ENCODE peak calls at places on chromosomes 16 and 17, in four cellular contexts. R is A549, W is ovary, I is stomach. O is an unnamed sample.

GRCh38 chr16:86505185-86505898 is 5.0 kb upstream of the FOXF1 start:
- DNase-seq in R (no peak), W (no peak), I (no peak), O (no peak)

GRCh38 chr16:68079616-68080344 is 5.4 kb upstream of the NFATC3 start:
- DNase-seq in W (peak), I (peak), R (no peak), O (peak)

GRCh38 chr17:34305061-34305460 is 14.2 kb upstream of the CCL8 start:
- DNase-seq in W (no peak), R (no peak), I (no peak), O (no peak)

GRCh38 chr16:48164907-48165715 is 9.3 kb upstream of the ABCC12 start:
- DNase-seq in W (peak), I (peak), R (peak), O (no peak)

GRCh38 chr16:2429771-2430663 is 770 bp downstream of the CCNF start:
- DNase-seq in W (no peak), R (peak), I (no peak), O (no peak)

GRCh38 chr16:17229766-17230165 is 241.0 kb downstream of the XYLT1 start:
- DNase-seq in W (no peak), I (no peak), R (no peak), O (no peak)

GRCh38 chr17:58870747-58871146 is 115.1 kb downstream of the PPM1E start:
- DNase-seq in W (no peak), I (no peak), R (no peak), O (no peak)

GRCh38 chr16:84501077-84501735 is 3.3 kb downstream of the MEAK7 start:
- DNase-seq in R (peak), W (peak), I (no peak), O (no peak)

GRCh38 chr17:62111562-62112180 is 46.6 kb upstream of the MED13 start:
- DNase-seq in W (no peak), I (no peak), R (no peak), O (no peak)

GRCh38 chr16:31071861-31072260 is 2.2 kb downstream of the ZNF668 start:
- DNase-seq in I (no peak), W (no peak), R (no peak), O (no peak)

GRCh38 chr16:69404275-69404805 is 18.5 kb upstream of the TERF2 start:
- DNase-seq in W (no peak), R (peak), I (peak), O (no peak)
- TF ChIP-seq EP300 in W (no peak), R (peak), I (no peak), O (no peak)

DNA sequence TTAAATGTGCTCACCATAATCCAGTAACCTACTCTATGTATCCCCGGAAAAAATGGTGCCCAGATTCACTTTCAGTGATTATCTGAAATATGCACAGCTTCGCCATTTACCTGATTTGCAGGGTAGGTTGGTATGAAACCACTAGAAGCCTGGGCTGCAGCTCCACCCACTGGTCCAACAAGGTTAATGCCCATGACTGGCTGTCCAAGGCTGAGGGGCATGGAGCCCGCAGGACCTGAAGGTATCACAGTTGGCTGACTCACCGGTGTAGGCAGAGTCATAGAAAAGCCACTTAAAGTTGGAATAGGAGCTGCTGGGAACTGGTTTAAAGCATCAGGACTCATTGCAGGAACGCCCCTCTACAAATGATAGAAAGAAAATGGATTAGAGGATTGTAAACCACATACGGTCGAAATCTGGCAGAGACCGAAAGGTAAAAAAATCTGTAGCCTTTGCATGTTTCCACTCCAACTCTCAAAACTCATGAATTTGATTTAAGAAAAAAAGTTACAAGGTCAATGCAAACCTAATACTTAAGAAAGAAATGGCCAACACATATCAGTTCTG is 38.6 kb downstream of the SYNRG start:
- DNase-seq in I (peak), R (peak), W (no peak), O (no peak)
- TF ChIP-seq CTCF in I (no peak), R (peak), W (no peak), O (peak)

DNA sequence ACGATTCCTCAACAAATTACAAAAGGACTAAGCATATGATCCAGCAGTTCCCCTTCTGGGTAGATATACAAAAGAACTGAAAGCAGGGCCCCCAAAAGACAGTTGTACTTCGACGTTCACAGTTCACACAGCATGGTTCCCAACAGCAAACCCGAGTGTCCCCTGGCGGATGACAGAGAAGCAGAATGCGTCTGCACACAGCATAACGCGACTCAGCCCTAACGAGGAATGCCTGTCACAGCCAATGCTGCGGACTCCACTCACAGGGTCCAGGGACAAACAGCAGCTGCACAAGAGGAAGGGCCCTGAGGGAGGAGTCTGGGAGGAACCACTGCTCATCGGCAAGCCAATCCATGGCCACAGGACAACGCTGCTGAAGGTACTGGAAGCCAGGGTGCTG is 132.9 kb downstream of the ANKRD11 start:
- DNase-seq in W (peak), I (no peak), R (no peak), O (no peak)
- H3K27ac ChIP-seq in W (no peak), I (no peak), R (no peak), O (no peak)

DNA sequence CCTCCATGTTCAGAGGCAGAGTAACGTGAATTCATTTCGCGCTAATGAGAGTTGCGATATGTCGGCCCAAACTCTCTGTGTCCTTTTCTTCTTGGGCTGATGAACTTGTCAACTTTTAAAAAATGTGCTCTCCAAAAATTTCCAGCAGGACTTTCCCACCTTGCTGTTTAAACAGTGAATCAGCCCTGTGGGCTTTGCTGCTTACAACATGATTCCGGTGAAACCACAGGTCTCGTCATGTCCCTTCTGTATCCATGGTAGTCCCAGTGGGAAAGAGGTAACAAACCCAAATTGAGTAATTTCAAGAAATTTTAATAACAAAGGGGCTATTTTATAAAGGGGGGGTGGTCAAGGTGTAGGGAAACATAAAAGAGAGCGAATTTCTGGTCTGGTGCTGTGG is 612.9 kb downstream of the MAF start:
- DNase-seq in W (no peak), I (no peak), R (no peak), O (no peak)
- TF ChIP-seq EP300 in W (no peak), I (no peak), R (no peak), O (no peak)

DNA sequence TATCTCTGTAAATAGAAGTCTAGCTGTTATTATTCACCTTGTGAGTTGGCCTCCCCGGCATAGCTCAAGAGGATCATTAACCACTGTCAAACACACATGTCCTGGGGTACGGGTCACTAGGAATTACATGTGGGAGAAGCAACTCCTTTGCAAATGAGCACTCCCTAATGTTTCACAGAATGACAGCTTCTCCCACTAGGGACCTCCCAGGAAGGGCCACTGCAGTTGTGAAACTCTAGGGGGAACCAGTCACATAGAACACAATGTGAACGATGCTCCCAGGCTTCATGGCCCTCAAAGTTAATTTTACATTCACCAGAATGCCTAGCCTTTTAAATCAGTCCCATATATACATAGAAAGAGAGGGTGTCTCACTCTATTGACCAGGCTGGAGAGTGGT is 12.4 kb upstream of the ZNF19 start:
- DNase-seq in R (no peak), I (no peak), W (no peak), O (no peak)
- TF ChIP-seq CTCF in R (no peak), I (no peak), W (no peak), O (no peak)

GRCh38 chr17:81909231-81909630 is 2.0 kb downstream of the PCYT2 start:
- DNase-seq in R (no peak), I (no peak), W (no peak), O (no peak)

GRCh38 chr17:81911277-81911961 is at the start of gene PCYT2:
- DNase-seq in R (peak), W (peak), I (peak), O (peak)

GRCh38 chr17:81909966-81910839 is 996 bp downstream of the PCYT2 start:
- DNase-seq in R (no peak), I (peak), W (no peak), O (no peak)

GRCh38 chr17:81911969-81912368 is 770 bp upstream of the PCYT2 start:
- DNase-seq in R (no peak), W (no peak), I (no peak), O (no peak)

GRCh38 chr17:81910840-81911276 is 341 bp downstream of the PCYT2 start:
- DNase-seq in W (no peak), R (no peak), I (peak), O (no peak)
- H3K27ac ChIP-seq in W (no peak), R (peak), I (peak), O (peak)

DNA sequence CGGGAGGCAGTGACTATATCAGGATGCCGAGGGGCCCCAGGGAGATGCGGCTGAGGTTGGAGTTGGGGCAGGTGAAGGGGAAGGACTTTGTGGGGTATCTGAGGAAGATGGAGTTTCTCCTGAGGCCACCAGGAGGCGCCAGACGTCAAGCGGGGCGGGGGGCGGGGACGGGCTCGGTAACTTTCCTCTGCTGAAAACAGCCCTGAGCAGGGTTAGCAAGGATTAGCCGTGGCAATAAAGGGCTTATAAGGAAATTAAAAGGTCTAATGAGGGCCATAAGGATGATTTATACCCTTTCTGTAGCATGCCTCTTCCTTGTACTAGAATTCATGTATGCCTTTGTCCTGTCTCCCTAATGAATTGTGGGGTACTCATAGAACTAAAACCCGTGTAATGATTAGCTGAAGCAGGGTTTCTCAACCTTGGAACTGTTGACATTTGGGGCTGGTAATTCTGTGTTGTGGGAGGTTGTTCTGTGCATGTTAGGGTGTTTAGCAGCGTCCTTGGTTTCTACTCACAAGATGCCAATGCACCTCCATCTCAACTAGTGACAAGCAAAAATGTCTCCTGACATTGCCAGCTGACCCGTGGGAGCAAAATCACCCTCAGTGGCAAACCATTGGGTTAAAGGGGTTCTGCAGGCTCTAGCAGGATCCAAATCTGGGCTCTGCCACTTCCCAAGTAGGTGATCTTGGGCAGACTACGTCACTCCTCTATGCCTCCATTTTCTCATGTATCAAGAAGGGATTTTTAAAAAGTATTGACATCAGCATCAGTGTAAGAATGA is 74.8 kb upstream of the GRIN2A start:
- DNase-seq in I (peak), W (peak), R (peak), O (no peak)
- TF ChIP-seq EP300 in I (no peak), W (no peak), R (no peak), O (no peak)

DNA sequence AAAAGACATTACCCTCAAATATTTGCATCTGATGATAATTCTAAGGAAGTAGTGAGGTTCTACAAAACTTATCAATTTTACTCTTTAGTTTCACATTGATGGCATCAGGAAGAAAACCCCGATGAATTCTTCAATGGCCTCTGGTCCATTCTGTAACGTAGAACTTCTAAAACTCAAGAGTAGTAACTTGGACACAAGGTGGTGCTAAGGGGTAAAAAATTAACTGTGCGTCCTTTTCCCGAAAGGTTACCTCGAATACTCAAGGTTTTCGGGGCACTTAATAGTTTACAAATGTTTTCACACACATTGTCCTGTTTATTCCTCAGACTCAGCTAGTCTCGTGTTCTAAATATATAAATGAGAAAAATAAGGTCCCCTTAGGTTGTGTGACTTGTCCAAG is 517.3 kb upstream of the ZFHX3 start:
- DNase-seq in W (no peak), R (no peak), I (no peak), O (no peak)
- TF ChIP-seq CTCF in W (no peak), R (peak), I (peak), O (no peak)

O was measured in esophagus muscularis mucosa.